ENCODE peak calls at places on chromosomes 6 and 20, in five cellular contexts. M, I, X, D and Q are unnamed samples.

GRCh38 chr6:90787411-90787810 is 200.5 kb upstream of the MAP3K7 start:
- DNase-seq in M (no peak), I (no peak), X (no peak), D (no peak), Q (no peak)

GRCh38 chr6:125995972-125996580 is 9.7 kb downstream of the TRMT11 start:
- DNase-seq in M (peak; percentile 78), I (peak; percentile 74), X (peak; percentile 71), D (peak; percentile 47), Q (peak; percentile 88)

GRCh38 chr6:101544286-101544685 is 150.8 kb downstream of the GRIK2 start:
- DNase-seq in M (no peak), I (no peak), X (peak; percentile 38), D (no peak), Q (peak; percentile 66)

GRCh38 chr6:53659458-53659857 is 6.1 kb downstream of the KLHL31 start:
- DNase-seq in M (no peak), I (no peak), X (peak; percentile 13), D (no peak), Q (no peak)

GRCh38 chr6:14550817-14551216 is 433.2 kb downstream of the CD83 start:
- DNase-seq in M (no peak), I (no peak), X (no peak), D (no peak), Q (peak; percentile 13)

GRCh38 chr6:109034439-109035041 is 60.1 kb downstream of the SESN1 start:
- DNase-seq in M (no peak), I (no peak), X (no peak), D (no peak), Q (peak; percentile 59)

GRCh38 chr6:33974471-33974870 is 170.7 kb upstream of the MLN start:
- DNase-seq in M (no peak), I (no peak), X (no peak), D (peak; percentile 72), Q (no peak)

GRCh38 chr6:75524322-75524972 is 30.8 kb upstream of the FILIP1 start:
- DNase-seq in M (no peak), I (peak; percentile 95), X (peak; percentile 88), D (no peak), Q (peak; percentile 92)

GRCh38 chr20:44057698-44058675 is 129.0 kb downstream of the JPH2 start:
- DNase-seq in M (no peak), I (no peak), X (no peak), D (no peak), Q (peak; percentile 3)

GRCh38 chr20:44416082-44416715 is 59.5 kb upstream of the TTPAL start:
- DNase-seq in M (no peak), I (no peak), X (no peak), D (no peak), Q (no peak)

GRCh38 chr6:132054525-132054924 is 103.4 kb upstream of the CCN2 start:
- DNase-seq in M (no peak), I (no peak), X (peak; percentile 65), D (no peak), Q (peak; percentile 55)

GRCh38 chr6:5379647-5380242 is 118.4 kb downstream of the FARS2 start:
- DNase-seq in M (peak; percentile 35), I (peak; percentile 71), X (peak; percentile 78), D (peak; percentile 54), Q (peak; percentile 20)

GRCh38 chr20:50659975-50660670 is 31.2 kb downstream of the RIPOR3 start:
- DNase-seq in M (no peak), I (no peak), X (no peak), D (no peak), Q (no peak)

GRCh38 chr20:61907081-61907891 is 158.4 kb downstream of the TAF4 start:
- DNase-seq in M (no peak), I (no peak), X (no peak), D (peak; percentile 59), Q (no peak)

GRCh38 chr6:112249489-112249888 is 4.9 kb downstream of the LAMA4 start:
- DNase-seq in M (no peak), I (peak; percentile 76), X (no peak), D (no peak), Q (no peak)

GRCh38 chr6:137000825-137001224 is 43.9 kb downstream of the IL20RA start:
- DNase-seq in M (no peak), I (no peak), X (peak; percentile 75), D (no peak), Q (no peak)

GRCh38 chr6:21587925-21588811 is 5.4 kb upstream of the SOX4 start:
- DNase-seq in M (peak; percentile 68), I (peak; percentile 83), X (peak; percentile 54), D (peak; percentile 76), Q (peak; percentile 73)

GRCh38 chr6:148445620-148446019 is 103.0 kb downstream of the SASH1 start:
- DNase-seq in M (no peak), I (peak; percentile 81), X (peak; percentile 71), D (no peak), Q (peak; percentile 43)

GRCh38 chr6:108728826-108729225 is 119.4 kb upstream of the ARMC2 start:
- DNase-seq in M (no peak), I (no peak), X (no peak), D (no peak), Q (no peak)

GRCh38 chr20:38152175-38153010 is 12.7 kb downstream of the TGM2 start:
- DNase-seq in M (no peak), I (peak; percentile 97), X (peak; percentile 71), D (no peak), Q (peak; percentile 80)

GRCh38 chr6:128432394-128432793 is 88.0 kb downstream of the PTPRK start:
- DNase-seq in M (no peak), I (peak; percentile 39), X (peak; percentile 58), D (no peak), Q (peak; percentile 59)

GRCh38 chr20:39190666-39191570 is 228.8 kb downstream of the DHX35 start:
- DNase-seq in M (no peak), I (no peak), X (peak; percentile 88), D (no peak), Q (no peak)

GRCh38 chr6:36489426-36489825 is 46.6 kb downstream of the KCTD20 start:
- DNase-seq in M (no peak), I (no peak), X (no peak), D (no peak), Q (no peak)

GRCh38 chr6:390914-391558 is 516 bp upstream of the IRF4 start:
- DNase-seq in M (no peak), I (no peak), X (no peak), D (peak; percentile 85), Q (peak; percentile 25)

GRCh38 chr20:16412896-16413295 is 160.4 kb downstream of the KIF16B start:
- DNase-seq in M (no peak), I (no peak), X (no peak), D (no peak), Q (no peak)

GRCh38 chr6:35473849-35474128 is 5.6 kb downstream of the RPL10A start:
- DNase-seq in M (no peak), I (no peak), X (no peak), D (no peak), Q (no peak)

GRCh38 chr6:127348046-127348661 is 4.7 kb upstream of the ECHDC1 start:
- DNase-seq in M (no peak), I (no peak), X (no peak), D (no peak), Q (no peak)

GRCh38 chr6:2937627-2938003 is 33.8 kb downstream of the SERPINB6 start:
- DNase-seq in M (no peak), I (no peak), X (no peak), D (no peak), Q (no peak)

GRCh38 chr20:62191781-62192559 is 9.1 kb downstream of the MTG2 start:
- DNase-seq in M (no peak), I (no peak), X (no peak), D (no peak), Q (no peak)

GRCh38 chr6:44333942-44334341 is 8.5 kb upstream of the SPATS1 start:
- DNase-seq in M (no peak), I (no peak), X (no peak), D (no peak), Q (no peak)

GRCh38 chr6:44332585-44332984 is 9.9 kb upstream of the SPATS1 start:
- DNase-seq in M (no peak), I (no peak), X (no peak), D (no peak), Q (no peak)

GRCh38 chr6:44333273-44333919 is 9.1 kb upstream of the SPATS1 start:
- DNase-seq in M (no peak), I (no peak), X (no peak), D (no peak), Q (no peak)

GRCh38 chr6:44327096-44327495 is 13.9 kb upstream of the AARS2 start:
- DNase-seq in M (no peak), I (no peak), X (no peak), D (no peak), Q (no peak)

DNA sequence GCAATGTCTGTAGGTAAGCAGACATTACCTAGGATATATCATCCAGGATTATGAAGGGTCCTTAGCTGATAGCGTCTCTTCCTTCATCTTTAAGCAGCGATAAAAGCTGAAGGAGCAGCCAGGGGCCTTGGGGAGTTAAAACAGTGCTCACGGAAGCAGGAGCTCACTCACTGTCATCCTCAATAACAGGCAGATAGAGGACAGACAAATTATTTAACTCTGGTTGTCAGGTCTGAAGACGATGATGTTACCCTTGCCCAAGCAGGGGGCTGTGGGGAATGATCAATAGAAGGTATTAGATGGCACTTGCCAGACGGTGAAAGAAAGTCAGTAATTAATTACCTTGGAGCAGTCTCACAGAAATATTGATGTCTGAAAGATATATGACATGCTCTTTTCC is 12.6 kb upstream of the SPATS1 start:
- DNase-seq in M (no peak), I (no peak), X (no peak), D (no peak), Q (no peak)
- H3K27me3 ChIP-seq in M (peaks cover 7% of the 10 kb centered on the region), I (peaks cover 31% of the 10 kb centered on the region), X (peaks cover 20% of the 10 kb centered on the region), D (no peaks in the 10 kb centered on the region), Q (peaks cover 40% of the 10 kb centered on the region)

GRCh38 chr6:26401389-26401986 is 587 bp upstream of the BTN3A1 start:
- DNase-seq in M (no peak), I (no peak), X (no peak), D (no peak), Q (no peak)

GRCh38 chr6:26403888-26404287 is 1.8 kb downstream of the BTN3A1 start:
- DNase-seq in M (no peak), I (no peak), X (no peak), D (peak; percentile 15), Q (no peak)

GRCh38 chr6:26400626-26401025 is 1.4 kb upstream of the BTN3A1 start:
- DNase-seq in M (no peak), I (no peak), X (no peak), D (no peak), Q (no peak)

GRCh38 chr6:26401987-26402658 is at the start of gene BTN3A1:
- DNase-seq in M (peak; percentile 69), I (peak; percentile 93), X (peak; percentile 82), D (peak; percentile 44), Q (peak; percentile 90)

DNA sequence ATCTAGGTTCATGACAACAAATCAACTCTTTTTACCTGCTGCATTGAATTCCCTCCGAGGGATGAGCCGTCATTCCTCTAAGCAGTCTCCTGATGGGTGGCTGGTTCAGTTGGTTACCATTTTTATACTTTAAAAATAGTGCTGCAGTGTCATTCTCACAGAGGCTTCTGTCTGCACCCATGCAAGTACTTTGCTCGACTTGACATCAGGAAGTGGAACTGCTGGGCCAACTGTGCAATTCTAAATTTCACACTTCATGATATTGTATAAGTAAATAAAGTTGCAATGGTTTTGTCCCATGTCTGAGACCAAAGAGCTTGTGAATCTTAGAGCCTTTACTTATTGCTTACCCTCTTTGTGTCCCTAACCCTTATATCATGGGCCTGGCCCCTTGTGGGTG is 2.5 kb downstream of the BTN3A1 start:
- DNase-seq in M (no peak), I (no peak), X (no peak), D (no peak), Q (no peak)
- H3K4me3 ChIP-seq in M (no peak overlapping the region), I (no peak overlapping the region), X (no peak overlapping the region), D (no peak overlapping the region), Q (no peak overlapping the region)

GRCh38 chr20:1897486-1897885 is 2.3 kb downstream of the SIRPA start:
- DNase-seq in M (no peak), I (no peak), X (no peak), D (no peak), Q (peak; percentile 25)
- H3K27me3 ChIP-seq in M (no peaks in the 10 kb centered on the region), I (no peaks in the 10 kb centered on the region), X (no peaks in the 10 kb centered on the region), D (peaks cover 20% of the 10 kb centered on the region), Q (no peaks in the 10 kb centered on the region)

GRCh38 chr6:28490191-28490890 is 25.3 kb downstream of the GPX6 start:
- DNase-seq in M (no peak), I (no peak), X (no peak), D (peak; percentile 31), Q (peak; percentile 52)
- H3K4me3 ChIP-seq in M (peak overlapping the region; percentile 44), I (peak overlapping the region; percentile 48), X (no peak overlapping the region), D (peak overlapping the region; percentile 50), Q (peak overlapping the region; percentile 80)